ENCODE peak calls at places on chromosomes 13 and 19, in four cellular contexts. O, Q, V and T are unnamed samples.

GRCh38 chr13:31119526-31119925 is 42.2 kb downstream of the HSPH1 start:
- DNase-seq in O (no peak), Q (no peak), V (no peak), T (peak)

GRCh38 chr19:18784786-18785120 is 6.4 kb downstream of the COMP start:
- DNase-seq in O (no peak), Q (no peak), V (no peak), T (no peak)

GRCh38 chr19:41870401-41870873 is 6.6 kb upstream of the CD79A start:
- DNase-seq in O (no peak), Q (no peak), V (no peak), T (no peak)

GRCh38 chr13:98507060-98507797 is 69.7 kb downstream of the STK24 start:
- DNase-seq in O (no peak), Q (no peak), V (peak), T (no peak)

GRCh38 chr13:99977334-99977911 is 4.2 kb upstream of the ZIC2 start:
- DNase-seq in O (no peak), Q (no peak), V (peak), T (peak)

GRCh38 chr13:76019421-76020044 is 383.4 kb downstream of the LMO7 start:
- DNase-seq in O (no peak), Q (no peak), V (peak), T (peak)

GRCh38 chr19:8151499-8152035 is 2.2 kb upstream of the FBN3 start:
- DNase-seq in O (no peak), Q (no peak), V (no peak), T (no peak)

GRCh38 chr13:25843692-25844091 is 208.1 kb downstream of the SHISA2 start:
- DNase-seq in O (no peak), Q (no peak), V (no peak), T (no peak)

GRCh38 chr13:45339867-45340266 is 1.1 kb downstream of the TPT1 start:
- DNase-seq in O (no peak), Q (no peak), V (no peak), T (no peak)

GRCh38 chr19:46350758-46351159 is 3.9 kb downstream of the PPP5C start:
- DNase-seq in O (no peak), Q (peak), V (no peak), T (no peak)

GRCh38 chr19:1049841-1050240 is 9.9 kb downstream of the ABCA7 start:
- DNase-seq in O (no peak), Q (no peak), V (no peak), T (no peak)

GRCh38 chr13:24877531-24877930 is 113.6 kb downstream of the RNF17 start:
- DNase-seq in O (no peak), Q (no peak), V (no peak), T (no peak)

GRCh38 chr19:46693760-46694159 is 23.2 kb downstream of the PRKD2 start:
- DNase-seq in O (no peak), Q (no peak), V (no peak), T (no peak)

GRCh38 chr13:44934724-44935123 is 54.5 kb downstream of the NUFIP1 start:
- DNase-seq in O (no peak), Q (peak), V (no peak), T (no peak)

GRCh38 chr19:39913682-39914333 is 20.6 kb downstream of the FCGBP start:
- DNase-seq in O (no peak), Q (no peak), V (no peak), T (no peak)

GRCh38 chr13:43648733-43649132 is 138.0 kb downstream of the ENOX1 start:
- DNase-seq in O (no peak), Q (no peak), V (no peak), T (no peak)

GRCh38 chr13:69565334-69565733 is 542.3 kb upstream of the ATXN8OS start:
- DNase-seq in O (no peak), Q (peak), V (peak), T (no peak)

GRCh38 chr13:39105110-39105509 is 66.9 kb downstream of the NHLRC3 start:
- DNase-seq in O (no peak), Q (no peak), V (no peak), T (no peak)

GRCh38 chr19:47497073-47497766 is 13.2 kb upstream of the KPTN start:
- DNase-seq in O (no peak), Q (no peak), V (no peak), T (no peak)

GRCh38 chr13:30319703-30320102 is 12.4 kb upstream of the KATNAL1 start:
- DNase-seq in O (no peak), Q (no peak), V (no peak), T (no peak)

GRCh38 chr13:97629601-97630272 is 195.8 kb downstream of the RAP2A start:
- DNase-seq in O (no peak), Q (no peak), V (no peak), T (no peak)

GRCh38 chr19:28023064-28023463 is 1189.9 kb downstream of the UQCRFS1 start:
- DNase-seq in O (no peak), Q (no peak), V (no peak), T (no peak)

GRCh38 chr19:295687-296370 is 4.6 kb upstream of the PLPP2 start:
- DNase-seq in O (no peak), Q (no peak), V (no peak), T (no peak)

GRCh38 chr19:5036733-5037681 is 68.1 kb downstream of the KDM4B start:
- DNase-seq in O (no peak), Q (no peak), V (no peak), T (no peak)

GRCh38 chr19:5035105-5035761 is 66.3 kb downstream of the KDM4B start:
- DNase-seq in O (no peak), Q (no peak), V (no peak), T (no peak)

GRCh38 chr19:5038631-5039271 is 69.8 kb downstream of the KDM4B start:
- DNase-seq in O (no peak), Q (no peak), V (peak), T (peak)

GRCh38 chr19:5037936-5038335 is 69.0 kb downstream of the KDM4B start:
- DNase-seq in O (no peak), Q (no peak), V (no peak), T (no peak)

GRCh38 chr19:5035817-5036732 is 67.2 kb downstream of the KDM4B start:
- DNase-seq in O (no peak), Q (no peak), V (no peak), T (no peak)
- TF ChIP-seq TAF1 in O (no peak), Q (no peak), V (no peak), T (no peak)

GRCh38 chr13:110454227-110454859 is 107.2 kb downstream of the RAB20 start:
- DNase-seq in O (no peak), Q (no peak), V (no peak), T (no peak)
- TF ChIP-seq TAF1 in O (no peak), Q (no peak), V (no peak), T (no peak)

DNA sequence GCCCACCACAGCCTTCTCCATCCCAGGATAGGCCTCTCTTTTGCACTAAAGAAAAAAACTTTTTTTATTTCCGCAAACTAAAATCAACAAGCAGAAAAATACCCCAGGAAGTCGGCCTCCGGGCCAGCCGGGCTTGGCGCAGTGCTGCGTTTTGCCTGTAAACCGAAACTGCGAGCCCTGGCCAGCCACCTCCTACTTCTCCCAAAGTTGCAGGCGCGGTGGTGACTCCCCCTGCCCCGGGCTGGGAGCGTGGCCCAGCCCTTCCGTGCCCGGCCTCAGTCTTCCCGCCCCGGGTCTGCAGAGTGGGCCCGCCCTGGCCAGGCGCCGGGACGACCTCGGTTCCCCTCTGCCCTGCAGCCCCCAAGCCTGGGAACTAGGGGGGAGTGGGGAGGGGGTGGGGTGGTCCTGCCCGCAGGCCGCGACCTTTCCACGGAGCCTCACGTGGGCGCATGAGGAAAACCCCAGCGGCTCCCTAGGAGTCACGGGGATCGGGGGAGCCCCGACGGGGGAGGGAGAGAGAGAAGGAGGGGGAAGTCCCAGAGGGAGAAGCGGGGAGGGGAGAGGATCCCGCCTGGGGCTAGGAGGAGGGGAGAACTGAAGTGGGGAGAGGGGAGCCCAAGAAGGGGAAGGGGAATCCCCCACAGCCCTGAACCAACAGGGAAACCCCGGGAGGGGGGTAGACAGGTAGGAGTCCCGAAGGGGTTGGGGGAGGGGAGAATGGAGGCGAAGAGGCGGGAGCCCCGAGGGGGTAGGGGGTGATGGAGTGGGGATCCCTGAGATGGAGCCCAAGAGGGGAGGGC is 3.0 kb downstream of the GADD45B start:
- DNase-seq in O (peak), Q (no peak), V (no peak), T (peak)
- TF ChIP-seq TAF1 in O (no peak), Q (peak), V (no peak), T (no peak)

DNA sequence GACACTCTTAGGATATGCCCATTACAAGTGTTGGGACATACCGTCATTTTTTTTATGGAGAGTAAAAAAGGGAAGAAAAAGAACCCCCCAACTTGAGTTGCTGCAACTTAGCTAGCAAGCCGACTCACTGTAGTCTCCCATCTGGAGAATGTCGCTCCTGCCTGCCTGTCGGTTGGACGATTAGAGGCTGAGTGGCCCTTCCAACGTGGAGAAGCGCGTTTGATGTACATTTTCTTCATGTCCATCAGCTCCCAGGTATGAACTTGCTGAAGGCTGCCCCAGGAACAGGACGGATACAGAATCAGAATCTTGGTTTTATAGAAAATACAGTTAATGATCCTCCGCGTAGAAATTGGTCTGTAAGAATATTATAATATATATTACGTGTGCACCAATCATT is 189.0 kb upstream of the SOX1 start:
- DNase-seq in O (no peak), Q (no peak), V (no peak), T (no peak)
- TF ChIP-seq TAF1 in O (no peak), Q (no peak), V (no peak), T (no peak)

GRCh38 chr19:33405491-33406461 is 32.3 kb downstream of the CEBPG start:
- DNase-seq in O (no peak), Q (no peak), V (no peak), T (no peak)
- TF ChIP-seq TAF1 in O (no peak), Q (no peak), V (no peak), T (no peak)

DNA sequence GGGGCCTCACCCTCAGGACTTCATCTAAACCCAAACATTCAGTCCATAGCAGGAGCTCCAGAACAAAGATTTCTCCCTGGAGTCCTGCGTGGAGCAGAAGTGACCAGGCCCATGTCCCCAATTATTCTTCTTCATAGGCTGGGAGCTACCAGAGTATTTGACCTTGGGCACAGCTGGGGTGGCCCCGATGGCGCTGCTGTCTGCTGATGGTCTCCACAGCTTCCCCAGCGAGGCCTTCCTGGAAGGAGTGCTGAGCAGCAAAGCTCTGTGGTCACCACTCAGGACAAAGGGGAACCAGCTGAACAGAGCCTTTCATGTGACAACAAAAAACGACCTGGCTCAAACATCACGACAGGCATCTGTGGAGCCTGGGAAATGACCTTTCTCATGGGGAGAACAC is 62.7 kb upstream of the ARGLU1 start:
- DNase-seq in O (no peak), Q (no peak), V (no peak), T (no peak)
- TF ChIP-seq TAF1 in O (no peak), Q (no peak), V (no peak), T (no peak)

DNA sequence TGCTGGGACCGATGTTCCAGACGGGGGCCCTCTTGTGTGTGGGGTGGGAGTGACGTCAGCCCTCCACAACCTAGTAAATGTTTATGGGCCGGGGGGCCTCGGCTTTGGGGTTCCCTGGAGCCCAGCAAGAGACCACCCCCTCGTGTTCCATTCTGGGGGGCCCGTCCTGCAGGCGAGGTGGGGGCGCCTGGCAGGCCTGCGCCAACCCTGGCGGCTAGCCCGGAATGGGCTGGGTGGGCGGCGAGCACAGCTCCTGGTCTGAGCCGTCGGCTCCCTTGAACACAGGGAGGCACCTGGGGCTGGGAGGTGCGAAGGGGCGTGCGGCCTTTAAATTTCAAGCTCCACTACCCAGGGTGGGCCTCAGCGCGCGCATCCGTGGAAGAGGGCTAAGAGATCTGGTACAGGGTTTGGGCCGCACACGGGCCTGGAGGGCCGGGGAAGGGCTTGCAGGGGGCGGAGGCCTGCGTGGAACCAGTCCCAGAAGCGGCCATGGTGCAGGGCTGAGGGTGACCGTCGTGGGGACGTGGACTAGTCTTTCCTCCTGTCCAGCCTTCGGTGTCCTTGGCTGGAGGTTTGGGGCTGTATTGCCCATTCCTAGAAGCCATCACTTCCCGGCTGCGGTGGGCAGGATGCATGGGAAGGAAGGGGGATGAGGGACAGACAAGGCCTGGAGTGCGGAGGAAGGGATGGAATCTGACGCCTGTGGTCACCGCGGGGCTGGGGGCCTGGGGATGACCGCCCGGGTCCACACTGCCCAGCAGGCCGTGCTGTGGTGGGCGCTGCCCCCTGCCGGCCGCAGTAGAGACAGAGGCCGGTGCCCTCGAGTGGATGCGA is 11.4 kb downstream of the NDUFA11 start:
- DNase-seq in O (no peak), Q (no peak), V (no peak), T (peak)
- TF ChIP-seq TAF1 in O (no peak), Q (no peak), V (no peak), T (no peak)

DNA sequence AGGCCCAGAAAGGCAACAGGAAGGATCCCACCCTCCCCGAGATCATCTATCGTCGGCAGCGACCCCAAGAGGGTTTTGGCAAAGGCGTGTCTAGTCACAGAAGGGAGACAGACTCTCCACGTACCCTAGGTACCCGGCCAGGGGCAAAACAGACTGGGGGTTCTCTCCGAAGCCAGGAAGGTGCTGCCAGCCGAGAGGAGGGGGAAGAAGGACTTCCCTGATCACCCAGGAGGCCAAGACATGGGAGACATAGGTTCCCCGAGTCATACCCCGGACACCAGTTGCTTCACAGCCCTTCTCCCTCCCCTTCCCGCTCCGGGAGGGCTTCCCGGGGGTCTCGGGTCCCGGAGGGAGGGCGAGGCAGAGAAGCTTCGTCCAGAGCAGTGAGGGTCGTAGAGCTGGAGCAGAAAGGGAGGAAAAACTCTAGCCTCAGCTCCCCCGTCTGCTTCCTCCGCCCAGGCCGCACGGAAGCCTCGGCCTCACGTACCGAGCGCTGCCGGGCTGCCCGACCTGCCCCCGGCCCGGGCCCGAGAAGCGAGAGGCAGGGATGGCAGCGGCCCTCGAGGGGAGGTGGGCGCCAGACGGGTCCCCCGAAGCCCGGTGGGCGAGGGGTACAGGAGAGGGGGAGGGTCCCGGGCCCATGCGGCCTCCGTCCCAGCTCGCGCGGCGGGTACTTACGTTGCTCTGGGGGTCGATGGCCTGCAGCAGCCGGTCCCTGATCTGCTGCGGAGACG is 643 bp downstream of the MED26 start:
- DNase-seq in O (no peak), Q (no peak), V (peak), T (no peak)
- TF ChIP-seq TAF1 in O (peak), Q (peak), V (peak), T (no peak)